ENCODE peak calls at places on chromosome 19, in four cellular contexts. T is GM12864; Q is stimulated activated CD4-positive, alpha-beta T cell treated with anti-CD3 and anti-CD28 coated beads, Interleukin-1b, Interleukin-23, amount 100 ng/mL, for 4 hours; L is CD8-positive, alpha-beta T cell. K is an unnamed sample.

GRCh38 chr19:30163663-30164062 is 208.5 kb upstream of the ZNF536 start:
- DNase-seq in T (no peak), Q (no peak), L (no peak), K (no peak)

GRCh38 chr19:1237027-1237659 is 662 bp downstream of the CBARP start:
- DNase-seq in T (no peak), Q (no peak), L (no peak), K (no peak)

GRCh38 chr19:40233811-40234389 is 7.4 kb upstream of the CCNP start:
- DNase-seq in T (no peak), Q (no peak), L (no peak), K (no peak)

GRCh38 chr19:32318884-32319520 is 26.4 kb upstream of the ZNF507 start:
- DNase-seq in T (no peak), Q (no peak), L (no peak), K (no peak)

GRCh38 chr19:14686411-14686810 is 3.4 kb upstream of the ZNF333 start:
- DNase-seq in T (no peak), Q (peak; percentile 15), L (no peak), K (no peak)

GRCh38 chr19:4844348-4845179 is 13.1 kb upstream of the TICAM1 start:
- DNase-seq in T (no peak), Q (no peak), L (no peak), K (no peak)

GRCh38 chr19:49890349-49891311 is 6.1 kb downstream of the IL4I1 start:
- DNase-seq in T (no peak), Q (peak; percentile 67), L (peak; percentile 49), K (no peak)

GRCh38 chr19:9189538-9189937 is 10.8 kb downstream of the OR7D2 start:
- DNase-seq in T (no peak), Q (no peak), L (no peak), K (no peak)